ENCODE peak calls at places on chromosomes 2 and 18, in six cellular contexts. C is K562, W is HepG2, N is H1, J is GM12878, R is HCT116. P is an unnamed sample.

GRCh38 chr18:63342206-63342605 is 22.6 kb upstream of the BCL2 start:
- DNase-seq in R (no peak), W (no peak), C (peak), J (no peak), N (peak), P (no peak)

GRCh38 chr2:169141713-169142352 is 72.5 kb downstream of the DHRS9 start:
- DNase-seq in N (peak), J (peak), R (peak), C (peak), W (peak), P (peak)

GRCh38 chr2:185338104-185338503 is 400.5 kb upstream of the FSIP2 start:
- DNase-seq in C (no peak), R (no peak), W (no peak), N (no peak), J (no peak), P (no peak)

GRCh38 chr2:226063704-226064390 is 664.3 kb downstream of the NYAP2 start:
- DNase-seq in C (no peak), J (no peak), R (peak), N (no peak), W (no peak), P (no peak)

GRCh38 chr2:32357545-32358482 is 991 bp downstream of the BIRC6 start:
- DNase-seq in R (peak), J (no peak), C (peak), N (peak), W (peak), P (peak)

GRCh38 chr18:61609131-61609530 is 275.9 kb downstream of the CDH20 start:
- DNase-seq in C (no peak), J (no peak), W (no peak), R (no peak), N (no peak), P (no peak)

GRCh38 chr2:9434484-9434883 is 11.0 kb downstream of the CPSF3 start:
- DNase-seq in N (no peak), J (no peak), R (no peak), W (no peak), C (no peak), P (no peak)

GRCh38 chr2:200592414-200593075 is 6.7 kb downstream of the AOX1 start:
- DNase-seq in N (no peak), W (peak), J (no peak), R (no peak), C (no peak), P (no peak)

DNA sequence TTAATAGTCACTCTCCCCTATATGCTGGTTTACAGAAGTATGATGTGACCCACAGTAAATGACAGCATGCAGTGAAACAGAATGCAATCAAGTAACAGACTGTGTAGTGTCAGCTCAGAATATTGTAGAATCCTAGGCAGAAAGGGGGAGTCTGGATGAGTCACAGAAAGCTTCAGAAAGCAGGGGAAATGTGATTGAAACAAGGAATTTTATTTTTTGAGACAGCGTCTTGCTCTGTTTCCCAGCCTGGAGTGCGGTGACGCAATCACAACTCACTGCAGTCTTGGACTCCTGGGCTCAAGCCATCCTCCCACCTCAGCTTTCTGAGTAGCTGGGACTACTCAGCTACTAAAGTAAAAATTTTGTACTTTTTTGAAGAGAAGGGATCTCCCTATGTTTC is 219.9 kb upstream of the FBXO11 start:
- DNase-seq in J (no peak), W (no peak), N (no peak), R (no peak), C (no peak), P (no peak)
- TF ChIP-seq ZNF274 in J (no peak), W (no peak), N (no peak), R (no peak), C (no peak), P (no peak)

GRCh38 chr2:217357886-217358620 is 498.2 kb upstream of the TNP1 start:
- DNase-seq in W (no peak), C (no peak), J (no peak), R (no peak), N (no peak), P (no peak)
- TF ChIP-seq ZNF274 in W (no peak), C (no peak), J (no peak), R (no peak), N (no peak), P (no peak)

DNA sequence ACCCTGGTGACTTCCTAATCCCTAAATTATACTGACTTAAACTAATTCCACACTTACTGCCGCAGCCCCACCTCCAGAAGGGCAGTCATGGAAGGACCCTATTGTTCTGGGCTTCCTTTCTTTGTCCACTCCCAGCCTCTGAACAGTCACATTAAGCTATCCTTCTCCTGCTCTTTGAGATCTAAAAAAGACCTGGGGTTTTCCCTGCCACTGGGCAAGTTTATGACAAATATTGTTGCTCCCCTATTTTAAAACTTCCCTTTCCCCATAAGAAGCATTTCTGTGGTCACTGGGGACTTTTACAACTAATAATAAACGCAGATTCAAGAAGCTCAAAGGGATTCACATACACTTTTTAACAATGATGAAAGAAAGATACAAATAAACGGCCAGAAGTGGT is 47.2 kb upstream of the XPO1 start:
- DNase-seq in J (peak), N (no peak), W (no peak), R (no peak), C (no peak), P (no peak)
- TF ChIP-seq ZNF274 in J (no peak), N (no peak), W (no peak), R (no peak), C (no peak), P (no peak)

DNA sequence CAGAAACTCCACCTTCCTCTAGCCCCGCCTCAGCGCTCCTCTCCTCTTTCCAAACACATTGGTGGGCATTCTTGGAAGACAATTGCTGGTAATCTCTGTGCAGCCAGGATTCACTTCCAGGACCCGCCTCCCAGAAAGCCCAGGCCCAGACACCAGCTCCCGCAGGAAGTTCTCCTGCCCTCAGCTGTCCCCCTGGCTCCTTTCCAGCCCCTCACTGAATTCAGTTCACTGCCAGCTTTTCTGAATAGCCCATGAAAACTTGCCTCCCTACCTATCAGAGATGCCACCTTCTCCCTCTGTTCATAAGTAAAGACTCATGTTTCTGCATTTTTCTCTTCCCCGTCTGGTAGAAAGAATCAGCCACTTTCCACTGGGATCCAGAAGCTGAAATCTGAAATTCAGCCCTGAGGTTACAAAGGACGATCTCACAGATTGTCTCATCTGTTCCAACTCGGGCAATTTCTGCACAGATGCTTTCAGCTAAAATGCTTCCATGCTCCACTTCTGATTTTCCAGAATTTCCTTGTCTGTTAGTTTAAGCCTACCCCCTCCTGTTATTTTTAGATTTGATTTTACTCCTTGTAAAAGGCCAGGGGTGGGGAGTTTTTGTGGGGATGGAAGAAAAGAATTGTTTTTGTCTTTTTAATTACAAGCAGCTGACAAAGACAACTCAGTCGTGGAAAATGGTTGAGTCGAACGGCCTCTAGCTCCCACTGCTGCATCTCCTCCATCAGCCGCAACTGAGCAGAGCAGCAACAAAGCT is 98.1 kb downstream of the SP3 start:
- DNase-seq in C (no peak), R (no peak), J (no peak), W (no peak), N (no peak), P (no peak)
- TF ChIP-seq ZNF274 in C (no peak), R (no peak), J (no peak), W (no peak), N (no peak), P (no peak)

GRCh38 chr2:134224005-134224404 is 29.9 kb upstream of the MGAT5 start:
- DNase-seq in J (no peak), W (no peak), N (no peak), R (no peak), C (no peak), P (no peak)
- TF ChIP-seq ZNF274 in J (no peak), W (no peak), N (no peak), R (no peak), C (no peak), P (no peak)

P was measured in NT2/D1.